ENCODE peak calls at places on chromosomes 2 and 18, in five cellular contexts. H is GM23248; V is choroid plexus epithelial cell; E is PC-9; F is CD8-positive, alpha-beta memory T cell. X is an unnamed sample.

GRCh38 chr2:196959750-196960392 is 33.4 kb upstream of the PGAP1 start:
- DNase-seq in F (no peak), H (peak), V (peak), E (no peak), X (peak)

GRCh38 chr18:9334351-9335254 is at the start of gene TWSG1:
- DNase-seq in F (peak), H (peak), V (peak), E (peak), X (peak)

GRCh38 chr2:71474744-71475421 is 21.5 kb downstream of the DYSF start:
- DNase-seq in E (no peak), V (no peak), H (no peak), F (no peak), X (no peak)

GRCh38 chr2:47617523-47618271 is 165.2 kb upstream of the MSH6 start:
- DNase-seq in F (no peak), E (no peak), V (no peak), H (no peak), X (no peak)

GRCh38 chr2:100272848-100273329 is 49.4 kb downstream of the LONRF2 start:
- DNase-seq in V (no peak), F (no peak), E (no peak), H (no peak), X (no peak)

GRCh38 chr18:59218018-59218417 is 1.9 kb upstream of the GRP start:
- DNase-seq in V (no peak), F (no peak), E (no peak), H (no peak), X (no peak)

GRCh38 chr2:189641565-189641964 is 19.7 kb upstream of the ASNSD1 start:
- DNase-seq in V (peak), F (no peak), H (peak), E (no peak), X (peak)

GRCh38 chr2:236169741-236170654 is 1.8 kb upstream of the GBX2 start:
- DNase-seq in H (no peak), V (no peak), E (no peak), F (no peak), X (no peak)

GRCh38 chr2:101854877-101855276 is 136.9 kb upstream of the IL1R2 start:
- DNase-seq in V (no peak), F (no peak), E (no peak), H (peak), X (no peak)

GRCh38 chr2:62101886-62102285 is 94.0 kb upstream of the B3GNT2 start:
- DNase-seq in H (no peak), F (no peak), V (no peak), E (no peak), X (no peak)

GRCh38 chr2:62102402-62102920 is 93.5 kb upstream of the B3GNT2 start:
- DNase-seq in H (no peak), F (no peak), V (no peak), E (no peak), X (no peak)

GRCh38 chr2:62099050-62099449 is 96.9 kb upstream of the B3GNT2 start:
- DNase-seq in V (no peak), E (no peak), F (no peak), H (no peak), X (no peak)

DNA sequence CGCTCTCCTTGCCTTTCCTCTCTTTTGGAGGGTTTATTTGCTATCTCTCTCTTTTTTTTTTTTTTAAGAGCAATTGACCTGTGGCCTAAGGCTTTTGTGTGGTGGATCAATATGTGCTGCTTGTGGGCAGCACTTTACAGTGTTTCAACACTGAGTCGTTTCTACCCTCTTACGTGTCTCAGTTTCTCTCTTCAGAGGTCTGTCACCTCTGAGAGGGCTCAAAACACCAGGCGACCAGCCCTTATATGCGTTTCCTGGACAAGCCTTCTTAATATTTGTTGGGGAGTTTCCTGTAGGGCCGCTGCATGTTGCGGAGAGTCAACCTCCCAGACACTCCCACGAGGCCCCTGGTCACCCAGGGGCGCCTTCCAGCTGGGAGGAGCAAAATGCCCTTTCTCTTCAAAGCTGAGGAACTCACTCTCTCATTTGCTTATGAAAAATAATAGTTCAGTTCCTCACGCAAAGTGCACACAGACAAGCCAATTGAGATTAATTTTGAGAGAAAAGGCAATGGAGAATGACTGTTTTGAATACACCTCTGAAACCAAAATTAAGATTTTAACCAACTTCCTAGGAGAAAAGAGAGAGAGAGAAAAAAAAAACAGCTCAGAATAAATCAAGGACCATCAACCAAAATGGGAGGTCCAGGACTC is 96.3 kb upstream of the B3GNT2 start:
- DNase-seq in E (no peak), F (no peak), H (no peak), V (no peak), X (no peak)
- H3K4me3 ChIP-seq in E (no peak), F (no peak), H (no peak), V (no peak), X (no peak)

DNA sequence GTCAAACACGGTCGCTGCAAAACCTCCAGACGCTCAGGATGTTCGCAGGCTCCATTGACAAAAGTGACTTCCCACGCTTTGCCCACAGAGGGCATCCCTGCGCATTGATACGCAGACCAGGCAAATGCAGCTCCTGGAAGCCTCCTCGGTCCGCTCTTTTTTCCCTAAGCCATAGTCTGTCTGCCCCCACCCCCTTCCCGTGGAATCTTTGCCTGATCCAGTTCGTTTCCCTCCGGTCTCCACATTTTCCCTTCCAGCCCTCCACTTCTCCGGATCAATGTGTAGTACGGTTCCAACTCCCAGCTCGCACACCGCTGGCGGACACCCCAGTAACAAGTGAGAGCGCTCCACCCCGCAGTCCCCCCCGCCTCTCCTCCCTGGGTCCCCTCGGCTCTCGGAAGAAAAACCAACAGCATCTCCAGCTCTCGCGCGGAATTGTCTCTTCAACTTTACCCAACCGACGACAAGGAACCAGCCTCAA is at the start of gene DCC:
- DNase-seq in V (peak), F (no peak), H (peak), E (peak), X (peak)
- H3K4me3 ChIP-seq in V (peak), F (no peak), H (peak), E (no peak), X (no peak)

DNA sequence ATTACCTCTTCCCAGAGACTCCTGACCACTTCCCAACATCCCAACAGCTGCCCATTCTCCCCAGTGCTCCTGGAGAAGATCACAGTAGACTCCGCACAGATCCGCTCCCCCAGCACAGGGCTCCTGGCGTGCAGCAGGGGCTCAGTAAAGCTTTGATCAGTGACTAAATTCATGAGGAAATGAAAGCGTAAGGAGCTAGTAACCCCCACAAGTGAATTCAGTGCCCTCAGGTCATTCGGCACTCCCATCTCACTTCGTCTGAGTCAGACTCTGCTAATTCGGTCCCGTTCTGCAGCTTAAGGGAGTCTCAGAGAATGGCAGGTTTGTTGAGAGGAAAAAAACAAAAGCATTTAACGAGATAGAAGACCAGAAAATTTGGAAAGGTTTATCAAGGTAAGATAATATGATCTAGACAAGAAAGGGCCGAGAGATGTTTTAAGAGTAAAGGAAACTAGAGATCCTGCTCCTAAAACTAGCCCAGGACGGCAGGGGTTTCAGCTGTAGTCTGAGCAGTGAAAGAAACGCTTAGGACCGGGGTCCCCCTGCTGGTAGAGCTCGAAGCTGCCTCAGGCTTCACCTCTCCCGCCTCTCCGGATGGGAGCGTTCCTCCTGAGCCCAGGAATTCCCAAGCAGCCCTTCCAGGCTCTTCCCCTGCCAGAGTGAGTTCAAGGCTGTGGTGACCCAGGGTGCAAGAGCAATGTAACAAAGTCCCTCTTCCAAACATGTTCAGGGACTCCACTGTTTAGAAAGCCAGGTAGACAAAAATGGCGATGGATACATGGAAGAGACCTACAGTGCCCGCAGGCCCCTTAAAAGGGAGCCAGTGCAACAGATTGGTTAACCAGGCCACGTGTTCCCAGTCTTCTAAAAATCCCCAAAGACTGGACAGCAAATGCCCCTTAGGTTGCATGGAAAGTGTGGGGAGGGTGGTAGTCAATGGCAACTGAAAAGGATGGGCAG is 127.3 kb downstream of the DNER start:
- DNase-seq in H (peak), F (no peak), E (peak), V (peak), X (peak)
- H3K4me3 ChIP-seq in H (peak), F (no peak), E (peak), V (peak), X (peak)

GRCh38 chr2:37633838-37634237 is 37.6 kb downstream of the CDC42EP3 start:
- DNase-seq in H (no peak), E (no peak), F (no peak), V (no peak), X (no peak)
- H3K4me3 ChIP-seq in H (no peak), E (no peak), F (no peak), V (no peak), X (no peak)